ENCODE peak calls at places on chromosome 22, in ten cellular contexts. One of them, this sample, is unnamed.

GRCh38 chr22:19218541-19219233 is 40.2 kb upstream of the SLC25A1 start:
- DNase-seq in stimulated activated CD4-positive, alpha-beta T cell treated with anti-CD3 and anti-CD28 coated beads, Interleukin-2, amount 100 ng/mL, for 48 hours: no peak
- DNase-seq in GM10248: no peak
- DNase-seq in H54: no peak
- DNase-seq in RKO: no peak
- DNase-seq in uterus: no peak
- DNase-seq in cardiac fibroblast: no peak
- DNase-seq in epithelial cell of esophagus: no peak
- DNase-seq in HCT116: no peak
- DNase-seq in Calu3: no peak
- DNase-seq in this sample: no peak

GRCh38 chr22:48473202-48473601 is 1354.5 kb downstream of the BRD1 start:
- DNase-seq in cardiac fibroblast: no peak
- DNase-seq in Calu3: no peak
- DNase-seq in H54: no peak
- DNase-seq in GM10248: no peak
- DNase-seq in HCT116: no peak
- DNase-seq in RKO: no peak
- DNase-seq in stimulated activated CD4-positive, alpha-beta T cell treated with anti-CD3 and anti-CD28 coated beads, Interleukin-2, amount 100 ng/mL, for 48 hours: no peak
- DNase-seq in epithelial cell of esophagus: no peak
- DNase-seq in uterus: no peak
- DNase-seq in this sample: no peak

GRCh38 chr22:17113600-17113999 is 7.6 kb downstream of the TMEM121B start:
- DNase-seq in H54: no peak
- DNase-seq in uterus: no peak
- DNase-seq in cardiac fibroblast: no peak
- DNase-seq in stimulated activated CD4-positive, alpha-beta T cell treated with anti-CD3 and anti-CD28 coated beads, Interleukin-2, amount 100 ng/mL, for 48 hours: no peak
- DNase-seq in GM10248: no peak
- DNase-seq in HCT116: no peak
- DNase-seq in RKO: no peak
- DNase-seq in epithelial cell of esophagus: no peak
- DNase-seq in Calu3: no peak
- DNase-seq in this sample: no peak

GRCh38 chr22:24391836-24392217 is 35.6 kb upstream of the ADORA2A start:
- DNase-seq in stimulated activated CD4-positive, alpha-beta T cell treated with anti-CD3 and anti-CD28 coated beads, Interleukin-2, amount 100 ng/mL, for 48 hours: no peak
- DNase-seq in GM10248: no peak
- DNase-seq in epithelial cell of esophagus: peak; percentile 54
- DNase-seq in H54: no peak
- DNase-seq in RKO: no peak
- DNase-seq in HCT116: no peak
- DNase-seq in Calu3: no peak
- DNase-seq in cardiac fibroblast: peak; percentile 86
- DNase-seq in uterus: no peak
- DNase-seq in this sample: no peak

GRCh38 chr22:22097727-22098228 is 115.2 kb upstream of the TOP3B start:
- DNase-seq in stimulated activated CD4-positive, alpha-beta T cell treated with anti-CD3 and anti-CD28 coated beads, Interleukin-2, amount 100 ng/mL, for 48 hours: no peak
- DNase-seq in RKO: no peak
- DNase-seq in Calu3: no peak
- DNase-seq in HCT116: no peak
- DNase-seq in cardiac fibroblast: no peak
- DNase-seq in H54: no peak
- DNase-seq in uterus: no peak
- DNase-seq in GM10248: no peak
- DNase-seq in epithelial cell of esophagus: no peak
- DNase-seq in this sample: no peak

GRCh38 chr22:46861968-46862367 is 99.5 kb downstream of the TBC1D22A start:
- DNase-seq in RKO: no peak
- DNase-seq in H54: no peak
- DNase-seq in GM10248: no peak
- DNase-seq in uterus: no peak
- DNase-seq in epithelial cell of esophagus: no peak
- DNase-seq in stimulated activated CD4-positive, alpha-beta T cell treated with anti-CD3 and anti-CD28 coated beads, Interleukin-2, amount 100 ng/mL, for 48 hours: no peak
- DNase-seq in HCT116: no peak
- DNase-seq in Calu3: no peak
- DNase-seq in cardiac fibroblast: no peak
- DNase-seq in this sample: no peak

GRCh38 chr22:20107471-20107901 is 8.4 kb upstream of the RANBP1 start:
- DNase-seq in epithelial cell of esophagus: no peak
- DNase-seq in RKO: no peak
- DNase-seq in stimulated activated CD4-positive, alpha-beta T cell treated with anti-CD3 and anti-CD28 coated beads, Interleukin-2, amount 100 ng/mL, for 48 hours: no peak
- DNase-seq in GM10248: no peak
- DNase-seq in cardiac fibroblast: no peak
- DNase-seq in H54: no peak
- DNase-seq in HCT116: no peak
- DNase-seq in uterus: no peak
- DNase-seq in Calu3: no peak
- DNase-seq in this sample: no peak

GRCh38 chr22:37500745-37501144 is 14.6 kb upstream of the MFNG start:
- DNase-seq in stimulated activated CD4-positive, alpha-beta T cell treated with anti-CD3 and anti-CD28 coated beads, Interleukin-2, amount 100 ng/mL, for 48 hours: no peak
- DNase-seq in uterus: no peak
- DNase-seq in HCT116: no peak
- DNase-seq in GM10248: no peak
- DNase-seq in epithelial cell of esophagus: no peak
- DNase-seq in RKO: no peak
- DNase-seq in cardiac fibroblast: no peak
- DNase-seq in H54: no peak
- DNase-seq in Calu3: no peak
- DNase-seq in this sample: no peak

GRCh38 chr22:44445307-44445680 is 52.7 kb downstream of the RTL6 start:
- DNase-seq in stimulated activated CD4-positive, alpha-beta T cell treated with anti-CD3 and anti-CD28 coated beads, Interleukin-2, amount 100 ng/mL, for 48 hours: no peak
- DNase-seq in uterus: no peak
- DNase-seq in HCT116: no peak
- DNase-seq in cardiac fibroblast: no peak
- DNase-seq in GM10248: no peak
- DNase-seq in H54: no peak
- DNase-seq in RKO: no peak
- DNase-seq in Calu3: no peak
- DNase-seq in epithelial cell of esophagus: no peak
- DNase-seq in this sample: no peak

GRCh38 chr22:29536411-29536810 is 17.1 kb downstream of the THOC5 start:
- DNase-seq in cardiac fibroblast: no peak
- DNase-seq in epithelial cell of esophagus: no peak
- DNase-seq in stimulated activated CD4-positive, alpha-beta T cell treated with anti-CD3 and anti-CD28 coated beads, Interleukin-2, amount 100 ng/mL, for 48 hours: no peak
- DNase-seq in uterus: no peak
- DNase-seq in HCT116: no peak
- DNase-seq in RKO: no peak
- DNase-seq in H54: no peak
- DNase-seq in Calu3: no peak
- DNase-seq in GM10248: no peak
- DNase-seq in this sample: no peak

GRCh38 chr22:46241397-46242007 is 8.6 kb downstream of the CDPF1 start:
- DNase-seq in Calu3: no peak
- DNase-seq in H54: no peak
- DNase-seq in epithelial cell of esophagus: no peak
- DNase-seq in stimulated activated CD4-positive, alpha-beta T cell treated with anti-CD3 and anti-CD28 coated beads, Interleukin-2, amount 100 ng/mL, for 48 hours: no peak
- DNase-seq in HCT116: no peak
- DNase-seq in cardiac fibroblast: no peak
- DNase-seq in GM10248: no peak
- DNase-seq in RKO: no peak
- DNase-seq in uterus: no peak
- DNase-seq in this sample: no peak

GRCh38 chr22:45546333-45547015 is 43.8 kb downstream of the FBLN1 start:
- DNase-seq in HCT116: no peak
- DNase-seq in stimulated activated CD4-positive, alpha-beta T cell treated with anti-CD3 and anti-CD28 coated beads, Interleukin-2, amount 100 ng/mL, for 48 hours: no peak
- DNase-seq in GM10248: no peak
- DNase-seq in H54: no peak
- DNase-seq in uterus: no peak
- DNase-seq in cardiac fibroblast: no peak
- DNase-seq in RKO: no peak
- DNase-seq in epithelial cell of esophagus: no peak
- DNase-seq in Calu3: no peak
- DNase-seq in this sample: no peak

GRCh38 chr22:46985507-46985882 is 223.0 kb downstream of the TBC1D22A start:
- DNase-seq in cardiac fibroblast: no peak
- DNase-seq in stimulated activated CD4-positive, alpha-beta T cell treated with anti-CD3 and anti-CD28 coated beads, Interleukin-2, amount 100 ng/mL, for 48 hours: no peak
- DNase-seq in H54: peak; percentile 12
- DNase-seq in GM10248: no peak
- DNase-seq in epithelial cell of esophagus: no peak
- DNase-seq in Calu3: no peak
- DNase-seq in RKO: no peak
- DNase-seq in uterus: no peak
- DNase-seq in HCT116: no peak
- DNase-seq in this sample: no peak

GRCh38 chr22:18954941-18955571 is 19.0 kb upstream of the PRODH start:
- DNase-seq in H54: no peak
- DNase-seq in uterus: no peak
- DNase-seq in HCT116: no peak
- DNase-seq in RKO: no peak
- DNase-seq in cardiac fibroblast: no peak
- DNase-seq in GM10248: no peak
- DNase-seq in Calu3: no peak
- DNase-seq in epithelial cell of esophagus: no peak
- DNase-seq in stimulated activated CD4-positive, alpha-beta T cell treated with anti-CD3 and anti-CD28 coated beads, Interleukin-2, amount 100 ng/mL, for 48 hours: no peak
- DNase-seq in this sample: no peak

GRCh38 chr22:24516301-24516737 is 21.2 kb downstream of the UPB1 start:
- DNase-seq in cardiac fibroblast: peak; percentile 93
- DNase-seq in Calu3: no peak
- DNase-seq in uterus: no peak
- DNase-seq in RKO: no peak
- DNase-seq in H54: peak; percentile 42
- DNase-seq in epithelial cell of esophagus: peak; percentile 73
- DNase-seq in HCT116: no peak
- DNase-seq in stimulated activated CD4-positive, alpha-beta T cell treated with anti-CD3 and anti-CD28 coated beads, Interleukin-2, amount 100 ng/mL, for 48 hours: no peak
- DNase-seq in GM10248: peak; percentile 52
- DNase-seq in this sample: peak; percentile 65

GRCh38 chr22:23698094-23698493 is 7.3 kb downstream of the RGL4 start:
- DNase-seq in H54: no peak
- DNase-seq in Calu3: no peak
- DNase-seq in GM10248: no peak
- DNase-seq in uterus: no peak
- DNase-seq in stimulated activated CD4-positive, alpha-beta T cell treated with anti-CD3 and anti-CD28 coated beads, Interleukin-2, amount 100 ng/mL, for 48 hours: no peak
- DNase-seq in HCT116: no peak
- DNase-seq in epithelial cell of esophagus: no peak
- DNase-seq in cardiac fibroblast: no peak
- DNase-seq in RKO: no peak
- DNase-seq in this sample: no peak

GRCh38 chr22:27032121-27032761 is 374.9 kb downstream of the MIAT start:
- DNase-seq in cardiac fibroblast: no peak
- DNase-seq in epithelial cell of esophagus: no peak
- DNase-seq in stimulated activated CD4-positive, alpha-beta T cell treated with anti-CD3 and anti-CD28 coated beads, Interleukin-2, amount 100 ng/mL, for 48 hours: no peak
- DNase-seq in HCT116: no peak
- DNase-seq in RKO: no peak
- DNase-seq in Calu3: no peak
- DNase-seq in GM10248: no peak
- DNase-seq in uterus: peak; percentile 34
- DNase-seq in H54: no peak
- DNase-seq in this sample: no peak

GRCh38 chr22:19466848-19467752 is 11.9 kb downstream of the UFD1 start:
- DNase-seq in HCT116: no peak
- DNase-seq in uterus: no peak
- DNase-seq in GM10248: no peak
- DNase-seq in Calu3: no peak
- DNase-seq in RKO: no peak
- DNase-seq in epithelial cell of esophagus: no peak
- DNase-seq in cardiac fibroblast: no peak
- DNase-seq in stimulated activated CD4-positive, alpha-beta T cell treated with anti-CD3 and anti-CD28 coated beads, Interleukin-2, amount 100 ng/mL, for 48 hours: no peak
- DNase-seq in H54: no peak
- DNase-seq in this sample: no peak

GRCh38 chr22:43616645-43617044 is 195.5 kb downstream of the EFCAB6 start:
- DNase-seq in GM10248: no peak
- DNase-seq in H54: no peak
- DNase-seq in Calu3: peak; percentile 23
- DNase-seq in epithelial cell of esophagus: no peak
- DNase-seq in RKO: no peak
- DNase-seq in stimulated activated CD4-positive, alpha-beta T cell treated with anti-CD3 and anti-CD28 coated beads, Interleukin-2, amount 100 ng/mL, for 48 hours: no peak
- DNase-seq in HCT116: no peak
- DNase-seq in cardiac fibroblast: no peak
- DNase-seq in uterus: no peak
- DNase-seq in this sample: no peak

GRCh38 chr22:35900483-35901168 is 128.0 kb downstream of the RBFOX2 start:
- DNase-seq in stimulated activated CD4-positive, alpha-beta T cell treated with anti-CD3 and anti-CD28 coated beads, Interleukin-2, amount 100 ng/mL, for 48 hours: no peak
- DNase-seq in RKO: no peak
- DNase-seq in epithelial cell of esophagus: peak; percentile 89
- DNase-seq in uterus: no peak
- DNase-seq in cardiac fibroblast: peak; percentile 69
- DNase-seq in H54: no peak
- DNase-seq in GM10248: no peak
- DNase-seq in Calu3: no peak
- DNase-seq in HCT116: peak; percentile 28
- DNase-seq in this sample: no peak

GRCh38 chr22:27775698-27776409 is 25.7 kb downstream of the MN1 start:
- DNase-seq in HCT116: no peak
- DNase-seq in RKO: no peak
- DNase-seq in epithelial cell of esophagus: no peak
- DNase-seq in H54: no peak
- DNase-seq in stimulated activated CD4-positive, alpha-beta T cell treated with anti-CD3 and anti-CD28 coated beads, Interleukin-2, amount 100 ng/mL, for 48 hours: no peak
- DNase-seq in Calu3: no peak
- DNase-seq in GM10248: no peak
- DNase-seq in uterus: no peak
- DNase-seq in cardiac fibroblast: no peak
- DNase-seq in this sample: no peak

GRCh38 chr22:28771195-28771791 is 1.2 kb upstream of the CCDC117 start:
- DNase-seq in H54: no peak
- DNase-seq in GM10248: no peak
- DNase-seq in Calu3: no peak
- DNase-seq in epithelial cell of esophagus: peak; percentile 86
- DNase-seq in RKO: no peak
- DNase-seq in stimulated activated CD4-positive, alpha-beta T cell treated with anti-CD3 and anti-CD28 coated beads, Interleukin-2, amount 100 ng/mL, for 48 hours: no peak
- DNase-seq in cardiac fibroblast: no peak
- DNase-seq in HCT116: no peak
- DNase-seq in uterus: no peak
- DNase-seq in this sample: no peak

GRCh38 chr22:19448076-19448607 is 631 bp upstream of the C22orf39 start:
- DNase-seq in H54: peak; percentile 50
- DNase-seq in HCT116: no peak
- DNase-seq in stimulated activated CD4-positive, alpha-beta T cell treated with anti-CD3 and anti-CD28 coated beads, Interleukin-2, amount 100 ng/mL, for 48 hours: no peak
- DNase-seq in cardiac fibroblast: peak; percentile 83
- DNase-seq in epithelial cell of esophagus: peak; percentile 60
- DNase-seq in GM10248: peak; percentile 71
- DNase-seq in RKO: peak; percentile 45
- DNase-seq in Calu3: peak; percentile 19
- DNase-seq in uterus: no peak
- DNase-seq in this sample: peak; percentile 78

GRCh38 chr22:37176464-37177061 is 11.5 kb downstream of the C1QTNF6 start:
- DNase-seq in epithelial cell of esophagus: no peak
- DNase-seq in HCT116: no peak
- DNase-seq in cardiac fibroblast: peak; percentile 77
- DNase-seq in Calu3: no peak
- DNase-seq in RKO: no peak
- DNase-seq in uterus: peak; percentile 75
- DNase-seq in stimulated activated CD4-positive, alpha-beta T cell treated with anti-CD3 and anti-CD28 coated beads, Interleukin-2, amount 100 ng/mL, for 48 hours: no peak
- DNase-seq in GM10248: peak; percentile 52
- DNase-seq in H54: no peak
- DNase-seq in this sample: peak; percentile 67

GRCh38 chr22:30823015-30823370 is 128.3 kb downstream of the OSBP2 start:
- DNase-seq in epithelial cell of esophagus: peak; percentile 38
- DNase-seq in cardiac fibroblast: peak; percentile 32
- DNase-seq in GM10248: no peak
- DNase-seq in Calu3: no peak
- DNase-seq in H54: no peak
- DNase-seq in HCT116: no peak
- DNase-seq in uterus: no peak
- DNase-seq in stimulated activated CD4-positive, alpha-beta T cell treated with anti-CD3 and anti-CD28 coated beads, Interleukin-2, amount 100 ng/mL, for 48 hours: no peak
- DNase-seq in RKO: no peak
- DNase-seq in this sample: no peak

GRCh38 chr22:46090631-46091201 is 59.6 kb upstream of the PPARA start:
- DNase-seq in epithelial cell of esophagus: no peak
- DNase-seq in Calu3: no peak
- DNase-seq in uterus: no peak
- DNase-seq in RKO: no peak
- DNase-seq in HCT116: no peak
- DNase-seq in stimulated activated CD4-positive, alpha-beta T cell treated with anti-CD3 and anti-CD28 coated beads, Interleukin-2, amount 100 ng/mL, for 48 hours: no peak
- DNase-seq in GM10248: no peak
- DNase-seq in H54: no peak
- DNase-seq in cardiac fibroblast: peak; percentile 78
- DNase-seq in this sample: no peak

GRCh38 chr22:49659281-49659923 is 168.3 kb downstream of the BRD1 start:
- DNase-seq in Calu3: no peak
- DNase-seq in HCT116: no peak
- DNase-seq in epithelial cell of esophagus: no peak
- DNase-seq in stimulated activated CD4-positive, alpha-beta T cell treated with anti-CD3 and anti-CD28 coated beads, Interleukin-2, amount 100 ng/mL, for 48 hours: no peak
- DNase-seq in GM10248: no peak
- DNase-seq in uterus: no peak
- DNase-seq in RKO: no peak
- DNase-seq in H54: no peak
- DNase-seq in cardiac fibroblast: no peak
- DNase-seq in this sample: no peak

GRCh38 chr22:17501679-17502285 is 61.5 kb upstream of the SLC25A18 start:
- DNase-seq in HCT116: peak; percentile 69
- DNase-seq in RKO: peak; percentile 73
- DNase-seq in stimulated activated CD4-positive, alpha-beta T cell treated with anti-CD3 and anti-CD28 coated beads, Interleukin-2, amount 100 ng/mL, for 48 hours: no peak
- DNase-seq in epithelial cell of esophagus: peak; percentile 74
- DNase-seq in cardiac fibroblast: peak; percentile 88
- DNase-seq in Calu3: peak; percentile 56
- DNase-seq in uterus: no peak
- DNase-seq in GM10248: peak; percentile 68
- DNase-seq in H54: peak; percentile 13
- DNase-seq in this sample: peak; percentile 76

This sample was measured in GM13976.